ENCODE peak calls at places on chromosome 14, in seven cellular contexts. One of them, this sample, is unnamed.

GRCh38 chr14:25887251-25887908 is 710.5 kb downstream of the NOVA1 start:
- DNase-seq in naive B cell: no peak
- DNase-seq in endothelial cell: no peak
- DNase-seq in HFF-Myc: no peak
- DNase-seq in A549: no peak
- DNase-seq in fibroblast of pulmonary artery: peak
- DNase-seq in hippocampal formation: no peak
- DNase-seq in this sample: no peak

GRCh38 chr14:80390911-80391310 is 179.6 kb upstream of the DIO2 start:
- DNase-seq in fibroblast of pulmonary artery: peak
- DNase-seq in HFF-Myc: no peak
- DNase-seq in A549: peak
- DNase-seq in naive B cell: no peak
- DNase-seq in hippocampal formation: no peak
- DNase-seq in endothelial cell: no peak
- DNase-seq in this sample: no peak

GRCh38 chr14:77311217-77311616 is 9.5 kb downstream of the POMT2 start:
- DNase-seq in A549: no peak
- DNase-seq in hippocampal formation: no peak
- DNase-seq in HFF-Myc: no peak
- DNase-seq in endothelial cell: no peak
- DNase-seq in naive B cell: no peak
- DNase-seq in fibroblast of pulmonary artery: no peak
- DNase-seq in this sample: no peak

GRCh38 chr14:54219281-54220121 is 177.3 kb upstream of the CDKN3 start:
- DNase-seq in fibroblast of pulmonary artery: no peak
- DNase-seq in A549: no peak
- DNase-seq in HFF-Myc: no peak
- DNase-seq in naive B cell: no peak
- DNase-seq in hippocampal formation: no peak
- DNase-seq in endothelial cell: peak
- DNase-seq in this sample: no peak

GRCh38 chr14:78983126-78983525 is 813.0 kb downstream of the NRXN3 start:
- DNase-seq in endothelial cell: no peak
- DNase-seq in fibroblast of pulmonary artery: peak
- DNase-seq in naive B cell: no peak
- DNase-seq in hippocampal formation: no peak
- DNase-seq in HFF-Myc: no peak
- DNase-seq in A549: no peak
- DNase-seq in this sample: no peak

GRCh38 chr14:104894331-104895206 is 29.5 kb downstream of the CEP170B start:
- DNase-seq in HFF-Myc: no peak
- DNase-seq in hippocampal formation: no peak
- DNase-seq in endothelial cell: peak
- DNase-seq in naive B cell: no peak
- DNase-seq in fibroblast of pulmonary artery: no peak
- DNase-seq in A549: no peak
- DNase-seq in this sample: no peak

GRCh38 chr14:34496679-34497513 is 34.9 kb upstream of the SPTSSA start:
- DNase-seq in naive B cell: no peak
- DNase-seq in A549: peak
- DNase-seq in HFF-Myc: peak
- DNase-seq in fibroblast of pulmonary artery: peak
- DNase-seq in endothelial cell: peak
- DNase-seq in hippocampal formation: peak
- DNase-seq in this sample: peak

GRCh38 chr14:105315211-105315721 is 718 bp downstream of the PACS2 start:
- DNase-seq in A549: peak
- DNase-seq in naive B cell: peak
- DNase-seq in HFF-Myc: no peak
- DNase-seq in hippocampal formation: no peak
- DNase-seq in fibroblast of pulmonary artery: no peak
- DNase-seq in endothelial cell: peak
- DNase-seq in this sample: no peak

GRCh38 chr14:74611672-74612345 is at the start of gene LTBP2:
- DNase-seq in naive B cell: no peak
- DNase-seq in HFF-Myc: no peak
- DNase-seq in fibroblast of pulmonary artery: no peak
- DNase-seq in A549: no peak
- DNase-seq in endothelial cell: peak
- DNase-seq in hippocampal formation: no peak
- DNase-seq in this sample: no peak

GRCh38 chr14:94591871-94592270 is 10.6 kb downstream of the SERPINA5 start:
- DNase-seq in naive B cell: no peak
- DNase-seq in endothelial cell: no peak
- DNase-seq in hippocampal formation: no peak
- DNase-seq in HFF-Myc: no peak
- DNase-seq in A549: no peak
- DNase-seq in fibroblast of pulmonary artery: no peak
- DNase-seq in this sample: no peak

GRCh38 chr14:77663289-77663688 is 44.5 kb downstream of the ALKBH1 start:
- DNase-seq in HFF-Myc: no peak
- DNase-seq in naive B cell: no peak
- DNase-seq in fibroblast of pulmonary artery: peak
- DNase-seq in hippocampal formation: no peak
- DNase-seq in A549: no peak
- DNase-seq in endothelial cell: no peak
- DNase-seq in this sample: no peak

GRCh38 chr14:51028851-51029754 is 65.8 kb downstream of the TRIM9 start:
- DNase-seq in HFF-Myc: no peak
- DNase-seq in endothelial cell: no peak
- DNase-seq in naive B cell: no peak
- DNase-seq in hippocampal formation: no peak
- DNase-seq in A549: no peak
- DNase-seq in fibroblast of pulmonary artery: no peak
- DNase-seq in this sample: no peak

GRCh38 chr14:68977137-68977740 is 1.9 kb downstream of the ACTN1 start:
- DNase-seq in A549: no peak
- DNase-seq in naive B cell: no peak
- DNase-seq in hippocampal formation: no peak
- DNase-seq in fibroblast of pulmonary artery: no peak
- DNase-seq in HFF-Myc: no peak
- DNase-seq in endothelial cell: no peak
- DNase-seq in this sample: no peak

GRCh38 chr14:99260652-99261551 is 11.1 kb downstream of the BCL11B start:
- DNase-seq in A549: no peak
- DNase-seq in naive B cell: no peak
- DNase-seq in HFF-Myc: no peak
- DNase-seq in fibroblast of pulmonary artery: no peak
- DNase-seq in endothelial cell: no peak
- DNase-seq in hippocampal formation: no peak
- DNase-seq in this sample: no peak

GRCh38 chr14:56108057-56108456 is 10.2 kb upstream of the PELI2 start:
- DNase-seq in A549: no peak
- DNase-seq in HFF-Myc: no peak
- DNase-seq in naive B cell: no peak
- DNase-seq in fibroblast of pulmonary artery: no peak
- DNase-seq in hippocampal formation: no peak
- DNase-seq in endothelial cell: no peak
- DNase-seq in this sample: no peak

GRCh38 chr14:24121210-24121609 is 6.5 kb upstream of the NRL start:
- DNase-seq in endothelial cell: no peak
- DNase-seq in hippocampal formation: no peak
- DNase-seq in A549: no peak
- DNase-seq in fibroblast of pulmonary artery: no peak
- DNase-seq in naive B cell: no peak
- DNase-seq in HFF-Myc: no peak
- DNase-seq in this sample: no peak

GRCh38 chr14:36176524-36176923 is at the start of gene PTCSC3:
- DNase-seq in naive B cell: no peak
- DNase-seq in A549: no peak
- DNase-seq in HFF-Myc: no peak
- DNase-seq in endothelial cell: no peak
- DNase-seq in fibroblast of pulmonary artery: no peak
- DNase-seq in hippocampal formation: no peak
- DNase-seq in this sample: no peak

GRCh38 chr14:101315802-101316296 is 245.4 kb upstream of the DIO3 start:
- DNase-seq in HFF-Myc: no peak
- DNase-seq in endothelial cell: no peak
- DNase-seq in hippocampal formation: no peak
- DNase-seq in A549: no peak
- DNase-seq in fibroblast of pulmonary artery: no peak
- DNase-seq in naive B cell: no peak
- DNase-seq in this sample: no peak

GRCh38 chr14:92252291-92252690 is 70.7 kb upstream of the SLC24A4 start:
- DNase-seq in HFF-Myc: no peak
- DNase-seq in fibroblast of pulmonary artery: no peak
- DNase-seq in naive B cell: no peak
- DNase-seq in endothelial cell: no peak
- DNase-seq in hippocampal formation: no peak
- DNase-seq in A549: no peak
- DNase-seq in this sample: peak

GRCh38 chr14:70171719-70172118 is 17.0 kb downstream of the SLC8A3 start:
- DNase-seq in fibroblast of pulmonary artery: no peak
- DNase-seq in hippocampal formation: no peak
- DNase-seq in A549: no peak
- DNase-seq in endothelial cell: no peak
- DNase-seq in HFF-Myc: no peak
- DNase-seq in naive B cell: no peak
- DNase-seq in this sample: no peak

GRCh38 chr14:65704850-65705249 is 292.3 kb downstream of the FUT8 start:
- DNase-seq in naive B cell: no peak
- DNase-seq in HFF-Myc: no peak
- DNase-seq in endothelial cell: no peak
- DNase-seq in hippocampal formation: no peak
- DNase-seq in fibroblast of pulmonary artery: peak
- DNase-seq in A549: no peak
- DNase-seq in this sample: no peak

GRCh38 chr14:35114036-35114435 is 7.8 kb downstream of the PPP2R3C start:
- DNase-seq in endothelial cell: no peak
- DNase-seq in A549: no peak
- DNase-seq in HFF-Myc: no peak
- DNase-seq in hippocampal formation: no peak
- DNase-seq in naive B cell: no peak
- DNase-seq in fibroblast of pulmonary artery: peak
- DNase-seq in this sample: no peak

GRCh38 chr14:77151918-77152588 is 10.5 kb upstream of the ZDHHC22 start:
- DNase-seq in HFF-Myc: no peak
- DNase-seq in hippocampal formation: no peak
- DNase-seq in A549: peak
- DNase-seq in naive B cell: no peak
- DNase-seq in fibroblast of pulmonary artery: peak
- DNase-seq in endothelial cell: no peak
- DNase-seq in this sample: peak

GRCh38 chr14:50920482-50921225 is 23.6 kb downstream of the PYGL start:
- DNase-seq in hippocampal formation: no peak
- DNase-seq in endothelial cell: no peak
- DNase-seq in naive B cell: no peak
- DNase-seq in fibroblast of pulmonary artery: peak
- DNase-seq in A549: no peak
- DNase-seq in HFF-Myc: peak
- DNase-seq in this sample: no peak

GRCh38 chr14:23610090-23610814 is 25.9 kb upstream of the DHRS2 start:
- DNase-seq in naive B cell: no peak
- DNase-seq in A549: no peak
- DNase-seq in fibroblast of pulmonary artery: no peak
- DNase-seq in HFF-Myc: no peak
- DNase-seq in hippocampal formation: no peak
- DNase-seq in endothelial cell: no peak
- DNase-seq in this sample: no peak

GRCh38 chr14:81465507-81466228 is 65.5 kb upstream of the STON2 start:
- DNase-seq in A549: no peak
- DNase-seq in fibroblast of pulmonary artery: no peak
- DNase-seq in hippocampal formation: no peak
- DNase-seq in endothelial cell: no peak
- DNase-seq in HFF-Myc: no peak
- DNase-seq in naive B cell: no peak
- DNase-seq in this sample: no peak

GRCh38 chr14:22011243-22011642 is 337.6 kb upstream of the OR4E1 start:
- DNase-seq in A549: no peak
- DNase-seq in hippocampal formation: no peak
- DNase-seq in HFF-Myc: no peak
- DNase-seq in fibroblast of pulmonary artery: no peak
- DNase-seq in endothelial cell: no peak
- DNase-seq in naive B cell: no peak
- DNase-seq in this sample: no peak

GRCh38 chr14:23544511-23545447 is 6.8 kb downstream of the ZFHX2 start:
- DNase-seq in endothelial cell: no peak
- DNase-seq in fibroblast of pulmonary artery: no peak
- DNase-seq in HFF-Myc: no peak
- DNase-seq in hippocampal formation: peak
- DNase-seq in A549: no peak
- DNase-seq in naive B cell: no peak
- DNase-seq in this sample: peak

GRCh38 chr14:55389330-55389729 is 22.3 kb downstream of the ATG14 start:
- DNase-seq in HFF-Myc: peak
- DNase-seq in A549: no peak
- DNase-seq in hippocampal formation: no peak
- DNase-seq in fibroblast of pulmonary artery: peak
- DNase-seq in endothelial cell: no peak
- DNase-seq in naive B cell: no peak
- DNase-seq in this sample: no peak

GRCh38 chr14:91058017-91058675 is 2.3 kb downstream of the RPS6KA5 start:
- DNase-seq in endothelial cell: no peak
- DNase-seq in naive B cell: no peak
- DNase-seq in A549: no peak
- DNase-seq in hippocampal formation: no peak
- DNase-seq in HFF-Myc: no peak
- DNase-seq in fibroblast of pulmonary artery: no peak
- DNase-seq in this sample: peak